ENCODE peak calls at places on chromosomes 16 and 17, in nine cellular contexts. X is NCI-H1105 treated with DMSO at 0.1 percent for 48 hours; A is Daoy; U is Right ventricle myocardium inferior; S is pancreas; H is ELR; V is AML-193; C is activated CD8-positive, alpha-beta T cell treated with anti-CD3 and anti-CD28 coated beads, Interleukin-2, amount 10 ng/mL, durations not matched to agents 7 days and 5 days; Q is GM12891. D is an unnamed sample.

GRCh38 chr16:2250652-2251280 is 621 bp downstream of the ECI1 start:
- DNase-seq in V (no peak), C (peak), A (no peak), X (no peak), U (peak), H (peak), Q (no peak), S (peak), D (no peak)

GRCh38 chr17:3970668-3971067 is 6.4 kb upstream of the ATP2A3 start:
- DNase-seq in A (no peak), H (no peak), S (no peak), U (peak), V (no peak), Q (no peak), C (no peak), X (no peak), D (no peak)

GRCh38 chr16:88319116-88319965 is 63.4 kb upstream of the ZNF469 start:
- DNase-seq in Q (no peak), U (peak), C (no peak), X (no peak), A (no peak), S (no peak), H (no peak), V (no peak), D (no peak)

GRCh38 chr17:77566151-77566550 is 392.4 kb upstream of the TNRC6C start:
- DNase-seq in Q (no peak), V (no peak), H (no peak), X (no peak), S (no peak), C (no peak), A (no peak), U (no peak), D (no peak)

GRCh38 chr17:10385871-10386270 is 13.1 kb upstream of the MYH13 start:
- DNase-seq in S (no peak), X (no peak), A (no peak), C (no peak), U (no peak), V (no peak), Q (no peak), H (no peak), D (no peak)

GRCh38 chr17:1275962-1276736 is 3.3 kb upstream of the TRARG1 start:
- DNase-seq in C (peak), Q (peak), V (no peak), H (peak), X (no peak), A (peak), S (peak), U (peak), D (no peak)

GRCh38 chr17:80498242-80498919 is 22.0 kb upstream of the NPTX1 start:
- DNase-seq in H (peak), Q (no peak), X (no peak), S (no peak), U (no peak), C (no peak), V (no peak), A (peak), D (no peak)

GRCh38 chr17:78547035-78547434 is 30.2 kb downstream of the DNAH17 start:
- DNase-seq in U (no peak), A (no peak), H (no peak), C (no peak), V (no peak), Q (no peak), X (no peak), S (no peak), D (no peak)

GRCh38 chr16:80046848-80047247 is 446.3 kb upstream of the MAF start:
- DNase-seq in A (no peak), C (no peak), U (no peak), V (no peak), Q (no peak), S (no peak), H (no peak), X (no peak), D (no peak)

GRCh38 chr17:77373298-77374169 is 232.8 kb downstream of the SEC14L1 start:
- DNase-seq in A (peak), H (peak), C (peak), X (no peak), S (no peak), U (peak), Q (no peak), V (peak), D (no peak)

GRCh38 chr16:11263737-11264136 is 5.4 kb downstream of the TNP2 start:
- DNase-seq in S (no peak), H (no peak), X (no peak), Q (no peak), V (no peak), U (no peak), C (peak), A (no peak), D (no peak)

GRCh38 chr17:45902892-45903346 is 8.6 kb downstream of the MAPT start:
- DNase-seq in U (no peak), H (no peak), S (peak), X (peak), A (no peak), V (no peak), C (no peak), Q (no peak), D (no peak)

GRCh38 chr17:77859411-77859810 is 99.1 kb upstream of the TNRC6C start:
- DNase-seq in S (no peak), H (no peak), V (no peak), A (no peak), U (no peak), C (no peak), X (no peak), Q (no peak), D (no peak)

GRCh38 chr16:50198802-50199410 is 45.8 kb downstream of the TENT4B start:
- DNase-seq in A (no peak), V (no peak), H (no peak), U (no peak), Q (no peak), C (no peak), S (no peak), X (peak), D (no peak)

GRCh38 chr16:58684001-58684353 is 593 bp downstream of the SLC38A7 start:
- DNase-seq in A (no peak), S (no peak), H (peak), Q (no peak), V (no peak), X (no peak), C (no peak), U (no peak), D (no peak)

GRCh38 chr17:78127240-78127887 is 1.2 kb downstream of the TMC6 start:
- DNase-seq in H (no peak), U (peak), Q (no peak), A (no peak), S (peak), C (peak), V (peak), X (no peak), D (no peak)

GRCh38 chr16:82627811-82628339 is 1.1 kb downstream of the CDH13 start:
- DNase-seq in U (no peak), S (no peak), X (no peak), A (peak), Q (no peak), H (peak), C (no peak), V (no peak), D (no peak)

GRCh38 chr16:53434436-53435065 is at the start of gene RBL2:
- DNase-seq in S (peak), X (peak), C (peak), U (peak), H (peak), V (no peak), Q (peak), A (peak), D (peak)

GRCh38 chr17:70357196-70357595 is 187.9 kb downstream of the KCNJ2 start:
- DNase-seq in X (no peak), U (no peak), V (no peak), H (peak), Q (no peak), C (no peak), A (peak), S (no peak), D (no peak)

GRCh38 chr17:17191346-17191792 is 14.8 kb downstream of the PLD6 start:
- DNase-seq in H (peak), X (no peak), U (no peak), Q (no peak), V (no peak), C (no peak), S (no peak), A (peak), D (peak)